ENCODE peak calls at places on chromosomes 16 and 17, in four cellular contexts. D, Q, X and S are unnamed samples.

GRCh38 chr17:65474658-65475057 is 86.8 kb downstream of the AXIN2 start:
- DNase-seq in D (no peak), Q (no peak), X (no peak), S (no peak)

GRCh38 chr16:67475051-67475450 is 5.9 kb downstream of the ATP6V0D1 start:
- DNase-seq in D (no peak), Q (no peak), X (no peak), S (no peak)

GRCh38 chr17:2222901-2223616 is 80.5 kb downstream of the SMG6 start:
- DNase-seq in D (peak; percentile 72), Q (no peak), X (peak; percentile 87), S (no peak)

GRCh38 chr17:34556951-34557350 is 22.4 kb upstream of the TMEM132E start:
- DNase-seq in D (no peak), Q (no peak), X (no peak), S (no peak)

GRCh38 chr17:17795946-17796786 is 40.6 kb downstream of the SREBF1 start:
- DNase-seq in D (no peak), Q (no peak), X (no peak), S (no peak)

GRCh38 chr16:89618114-89618999 is 4.9 kb downstream of the DPEP1 start:
- DNase-seq in D (no peak), Q (no peak), X (no peak), S (no peak)

GRCh38 chr17:77436058-77436442 is 295.3 kb downstream of the SEC14L1 start:
- DNase-seq in D (no peak), Q (no peak), X (no peak), S (no peak)

GRCh38 chr16:23587726-23588125 is 8.4 kb downstream of the NDUFAB1 start:
- DNase-seq in D (no peak), Q (peak; percentile 29), X (no peak), S (no peak)

GRCh38 chr16:27108826-27109665 is 42.3 kb downstream of the C16orf82 start:
- DNase-seq in D (no peak), Q (no peak), X (no peak), S (no peak)

GRCh38 chr16:89448656-89449055 is 41.7 kb downstream of the ANKRD11 start:
- DNase-seq in D (no peak), Q (no peak), X (no peak), S (no peak)

GRCh38 chr17:6421700-6422604 is 13.0 kb downstream of the AIPL1 start:
- DNase-seq in D (peak; percentile 76), Q (no peak), X (peak; percentile 83), S (no peak)

GRCh38 chr16:28140788-28141618 is 70.8 kb downstream of the XPO6 start:
- DNase-seq in D (peak; percentile 56), Q (no peak), X (no peak), S (no peak)

GRCh38 chr17:18181358-18181757 is 2.3 kb upstream of the ALKBH5 start:
- DNase-seq in D (peak; percentile 68), Q (no peak), X (no peak), S (no peak)

GRCh38 chr17:2438823-2439222 is 38.0 kb upstream of the MNT start:
- DNase-seq in D (no peak), Q (no peak), X (no peak), S (no peak)

GRCh38 chr17:46832945-46833839 is 14.7 kb upstream of the WNT3 start:
- DNase-seq in D (peak; percentile 58), Q (peak; percentile 51), X (no peak), S (peak; percentile 29)

GRCh38 chr17:44065668-44066203 is 735 bp downstream of the LSM12 start:
- DNase-seq in D (no peak), Q (no peak), X (no peak), S (no peak)

GRCh38 chr17:50560931-50561750 is 626 bp downstream of the CACNA1G start:
- DNase-seq in D (no peak), Q (no peak), X (no peak), S (no peak)

GRCh38 chr17:64103751-64104364 is 26.1 kb downstream of the ERN1 start:
- DNase-seq in D (peak; percentile 56), Q (no peak), X (no peak), S (no peak)

GRCh38 chr17:76532072-76532651 is 5.3 kb downstream of the CYGB start:
- DNase-seq in D (peak; percentile 94), Q (no peak), X (no peak), S (no peak)

GRCh38 chr17:72467841-72468653 is 347.2 kb downstream of the SOX9 start:
- DNase-seq in D (peak; percentile 97), Q (peak; percentile 54), X (no peak), S (peak; percentile 52)

GRCh38 chr17:27991594-27991993 is 50.9 kb upstream of the NLK start:
- DNase-seq in D (no peak), Q (no peak), X (no peak), S (no peak)

GRCh38 chr16:50532576-50532975 is 15.6 kb upstream of the NKD1 start:
- DNase-seq in D (no peak), Q (no peak), X (no peak), S (no peak)

GRCh38 chr16:73268311-73268997 is 220.5 kb upstream of the ZFHX3 start:
- DNase-seq in D (peak; percentile 12), Q (no peak), X (no peak), S (no peak)

GRCh38 chr16:85492617-85492957 is 120.5 kb upstream of the GSE1 start:
- DNase-seq in D (no peak), Q (no peak), X (no peak), S (no peak)

GRCh38 chr16:14530046-14530445 is 100.0 kb downstream of the PARN start:
- DNase-seq in D (no peak), Q (no peak), X (no peak), S (no peak)

GRCh38 chr16:11346700-11347319 is 1.6 kb downstream of the RMI2 start:
- DNase-seq in D (no peak), Q (no peak), X (no peak), S (no peak)
- H3K4me3 ChIP-seq in D (no peak overlapping the region), Q (no peak overlapping the region), X (no peak overlapping the region), S (no peak overlapping the region)

DNA sequence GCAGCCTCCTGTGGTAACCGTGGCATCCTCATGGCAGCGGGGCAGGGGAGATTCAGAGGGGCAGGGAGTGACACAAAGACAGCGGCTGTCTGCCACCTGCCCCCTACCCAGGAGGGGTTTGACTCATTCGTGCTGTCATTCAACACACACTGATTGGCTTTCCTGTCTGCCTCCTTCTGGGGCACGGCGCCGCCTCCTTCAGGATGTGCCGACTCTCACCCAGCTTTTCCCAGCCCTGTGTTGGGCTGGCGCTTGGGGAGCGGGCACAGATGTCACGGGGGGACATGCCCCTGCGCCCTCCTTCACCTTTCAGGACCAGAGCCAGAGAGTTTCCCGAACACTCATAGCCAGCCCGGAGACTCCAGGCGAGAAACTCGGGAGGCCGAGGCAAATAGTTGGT is 121.0 kb downstream of the CMIP start:
- DNase-seq in D (no peak), Q (no peak), X (no peak), S (no peak)
- TF ChIP-seq CTCF in D (no peak), Q (no peak), X (no peak), S (no peak)

GRCh38 chr17:7626307-7626706 is 1.3 kb downstream of the SAT2 start:
- DNase-seq in D (no peak), Q (no peak), X (no peak), S (no peak)
- H3K4me3 ChIP-seq in D (peak overlapping the region; percentile 84), Q (peak overlapping the region; percentile 63), X (peak overlapping the region; percentile 78), S (peak overlapping the region; percentile 90)

DNA sequence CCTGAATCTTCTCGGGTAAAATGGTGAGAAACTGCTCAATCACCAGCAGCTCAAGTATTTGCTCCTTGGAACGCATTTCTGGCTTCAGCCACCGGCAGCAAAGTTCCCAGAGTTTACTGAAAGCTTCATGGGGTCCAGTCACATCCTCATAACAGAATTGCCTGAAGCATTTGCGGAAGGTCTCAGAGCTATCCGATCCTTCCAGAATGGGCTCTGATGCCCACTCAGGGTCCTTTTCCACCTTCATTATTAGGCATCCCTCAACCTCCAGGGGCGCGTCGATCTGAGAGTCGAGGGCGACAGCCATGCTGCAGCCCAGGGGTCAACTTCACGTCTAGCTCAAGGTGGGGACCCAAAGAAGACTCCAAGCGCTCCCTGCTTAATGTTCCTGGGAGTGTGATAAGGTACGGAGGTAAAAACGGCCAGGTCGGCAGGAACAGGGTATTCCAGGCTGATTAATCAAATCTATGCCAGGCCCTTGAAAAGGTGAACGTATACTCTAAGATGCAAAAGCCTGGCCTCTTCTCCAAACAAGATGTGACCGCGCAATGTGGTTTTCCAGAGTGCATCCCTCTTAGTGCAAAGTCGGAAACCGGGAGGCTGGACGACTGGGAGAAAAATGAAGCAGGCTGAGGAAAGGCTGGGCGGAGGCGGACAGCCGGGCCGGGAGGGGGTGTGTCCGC is 683 bp downstream of the ZKSCAN2 start:
- DNase-seq in D (peak; percentile 10), Q (no peak), X (peak; percentile 64), S (no peak)
- TF ChIP-seq CTCF in D (peak; percentile 19), Q (no peak), X (no peak), S (no peak)

DNA sequence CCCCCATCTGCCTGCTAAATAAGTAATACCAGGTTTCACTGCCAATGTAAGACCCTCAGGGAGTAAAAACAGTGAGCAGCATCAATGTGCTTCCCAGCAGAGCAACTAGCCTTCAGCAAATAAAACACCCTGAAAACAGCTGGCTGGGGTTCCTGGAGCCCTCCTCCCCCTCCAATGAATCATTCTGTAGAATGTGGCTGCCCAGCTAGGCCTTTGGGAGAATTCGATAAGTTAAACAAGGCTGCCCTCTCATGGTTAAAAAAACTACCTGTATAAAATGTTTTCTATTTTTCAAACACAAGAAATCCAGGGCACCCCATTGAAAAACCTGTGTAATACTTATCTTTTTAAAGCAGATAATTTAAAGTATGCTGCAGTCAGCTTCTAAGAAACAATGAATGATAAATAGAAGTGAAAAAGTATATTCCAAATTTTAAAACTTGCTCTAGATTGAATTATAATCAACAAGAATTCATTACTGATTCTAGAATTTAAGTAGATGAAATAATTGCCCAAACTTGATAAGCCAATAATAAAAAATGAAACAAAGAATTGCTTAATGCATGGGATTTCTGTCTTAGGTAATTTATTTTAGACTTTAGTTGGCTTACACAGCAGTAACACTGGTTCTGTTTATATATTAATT is 9.4 kb upstream of the TOM1L1 start:
- DNase-seq in D (peak; percentile 73), Q (peak; percentile 23), X (no peak), S (no peak)
- H3K4me3 ChIP-seq in D (no peak overlapping the region), Q (no peak overlapping the region), X (no peak overlapping the region), S (no peak overlapping the region)